ENCODE peak calls at places on chromosome 2, in seven cellular contexts. One of them, this sample, is unnamed.

GRCh38 chr2:217959723-217960122 is 43.1 kb downstream of the TNS1 start:
- DNase-seq in HepG2: no peak
- DNase-seq in HEK293T: no peak
- DNase-seq in GM12878: no peak
- DNase-seq in WTC11: no peak
- DNase-seq in K562: no peak
- DNase-seq in HCT116: no peak
- DNase-seq in this sample: no peak

GRCh38 chr2:129404000-129404700 is 575.3 kb upstream of the RAB6C start:
- DNase-seq in WTC11: no peak
- DNase-seq in GM12878: no peak
- DNase-seq in HepG2: no peak
- DNase-seq in HCT116: no peak
- DNase-seq in K562: no peak
- DNase-seq in HEK293T: no peak
- DNase-seq in this sample: no peak

GRCh38 chr2:72931280-72931910 is 14.1 kb downstream of the EMX1 start:
- DNase-seq in GM12878: no peak
- DNase-seq in HepG2: no peak
- DNase-seq in WTC11: peak
- DNase-seq in K562: no peak
- DNase-seq in HCT116: no peak
- DNase-seq in HEK293T: no peak
- DNase-seq in this sample: no peak

GRCh38 chr2:88919087-88919738 is 227.7 kb downstream of the RPIA start:
- DNase-seq in K562: peak
- DNase-seq in WTC11: no peak
- DNase-seq in HEK293T: peak
- DNase-seq in GM12878: no peak
- DNase-seq in HepG2: peak
- DNase-seq in HCT116: no peak
- DNase-seq in this sample: no peak

GRCh38 chr2:42865884-42866861 is 73.8 kb upstream of the HAAO start:
- DNase-seq in HEK293T: no peak
- DNase-seq in HepG2: no peak
- DNase-seq in HCT116: no peak
- DNase-seq in K562: no peak
- DNase-seq in WTC11: no peak
- DNase-seq in GM12878: no peak
- DNase-seq in this sample: no peak

GRCh38 chr2:44083054-44083453 is 85.6 kb upstream of the PPM1B start:
- DNase-seq in WTC11: no peak
- DNase-seq in K562: no peak
- DNase-seq in HEK293T: no peak
- DNase-seq in HepG2: no peak
- DNase-seq in HCT116: no peak
- DNase-seq in GM12878: no peak
- DNase-seq in this sample: no peak

GRCh38 chr2:46806526-46806925 is 109.1 kb downstream of the MCFD2 start:
- DNase-seq in WTC11: no peak
- DNase-seq in HepG2: no peak
- DNase-seq in GM12878: no peak
- DNase-seq in HCT116: no peak
- DNase-seq in K562: no peak
- DNase-seq in HEK293T: no peak
- DNase-seq in this sample: no peak

GRCh38 chr2:43332653-43333052 is 106.2 kb upstream of the ZFP36L2 start:
- DNase-seq in K562: no peak
- DNase-seq in HEK293T: no peak
- DNase-seq in HCT116: no peak
- DNase-seq in HepG2: peak
- DNase-seq in WTC11: no peak
- DNase-seq in GM12878: no peak
- DNase-seq in this sample: no peak

GRCh38 chr2:95265182-95265581 is 9.1 kb upstream of the PROM2 start:
- DNase-seq in K562: no peak
- DNase-seq in GM12878: no peak
- DNase-seq in HCT116: no peak
- DNase-seq in WTC11: no peak
- DNase-seq in HEK293T: no peak
- DNase-seq in HepG2: no peak
- DNase-seq in this sample: no peak

GRCh38 chr2:128452536-128453530 is 134.2 kb upstream of the HS6ST1 start:
- DNase-seq in K562: no peak
- DNase-seq in GM12878: no peak
- DNase-seq in HEK293T: no peak
- DNase-seq in HCT116: no peak
- DNase-seq in HepG2: no peak
- DNase-seq in WTC11: no peak
- DNase-seq in this sample: no peak

GRCh38 chr2:108585446-108585845 is 51.2 kb downstream of the LIMS1 start:
- DNase-seq in WTC11: no peak
- DNase-seq in HepG2: no peak
- DNase-seq in K562: no peak
- DNase-seq in HCT116: no peak
- DNase-seq in HEK293T: no peak
- DNase-seq in GM12878: no peak
- DNase-seq in this sample: no peak

GRCh38 chr2:229622495-229623355 is 91.6 kb downstream of the DNER start:
- DNase-seq in HCT116: no peak
- DNase-seq in HEK293T: no peak
- DNase-seq in HepG2: no peak
- DNase-seq in GM12878: no peak
- DNase-seq in WTC11: no peak
- DNase-seq in K562: no peak
- DNase-seq in this sample: no peak

GRCh38 chr2:45891719-45892118 is 240.2 kb downstream of the PRKCE start:
- DNase-seq in HCT116: no peak
- DNase-seq in HepG2: no peak
- DNase-seq in HEK293T: no peak
- DNase-seq in WTC11: no peak
- DNase-seq in K562: no peak
- DNase-seq in GM12878: no peak
- DNase-seq in this sample: no peak

GRCh38 chr2:122136071-122136470 is 380.6 kb downstream of the TSN start:
- DNase-seq in HEK293T: peak
- DNase-seq in GM12878: no peak
- DNase-seq in HepG2: peak
- DNase-seq in HCT116: peak
- DNase-seq in K562: peak
- DNase-seq in WTC11: peak
- DNase-seq in this sample: peak

GRCh38 chr2:82254728-82255127 is 1950.2 kb upstream of the LRRTM1 start:
- DNase-seq in HepG2: no peak
- DNase-seq in HEK293T: no peak
- DNase-seq in WTC11: no peak
- DNase-seq in HCT116: no peak
- DNase-seq in K562: no peak
- DNase-seq in GM12878: no peak
- DNase-seq in this sample: no peak

DNA sequence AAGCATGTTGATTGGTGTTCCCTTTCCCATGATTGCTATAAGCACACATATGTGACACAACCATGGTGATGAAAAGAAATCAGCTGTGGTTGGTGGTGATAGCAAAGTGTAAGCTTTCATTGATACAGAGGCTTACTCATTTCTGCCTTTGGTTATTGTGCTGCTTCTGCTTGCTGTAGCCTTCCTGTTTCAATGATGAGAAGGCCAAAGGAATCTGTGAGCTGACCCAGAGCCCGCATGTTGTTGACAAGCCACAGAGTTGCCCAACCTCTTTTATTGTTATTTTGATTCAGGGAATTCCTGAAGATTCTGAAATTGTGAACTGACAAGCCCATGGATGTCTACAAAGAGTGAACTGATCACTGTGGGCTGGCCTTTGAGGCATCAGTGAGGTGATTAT is 164.4 kb downstream of the TMEFF2 start:
- DNase-seq in HEK293T: no peak
- DNase-seq in HepG2: no peak
- DNase-seq in WTC11: no peak
- DNase-seq in GM12878: no peak
- DNase-seq in HCT116: no peak
- DNase-seq in K562: no peak
- DNase-seq in this sample: no peak
- TF ChIP-seq SP1 in HEK293T: no peak
- TF ChIP-seq SP1 in HepG2: no peak
- TF ChIP-seq SP1 in WTC11: no peak
- TF ChIP-seq SP1 in GM12878: no peak
- TF ChIP-seq SP1 in HCT116: no peak
- TF ChIP-seq SP1 in K562: no peak
- TF ChIP-seq SP1 in this sample: no peak

GRCh38 chr2:17816396-17817245 is at the start of gene MSGN1:
- DNase-seq in K562: no peak
- DNase-seq in HEK293T: no peak
- DNase-seq in GM12878: no peak
- DNase-seq in WTC11: no peak
- DNase-seq in HepG2: no peak
- DNase-seq in HCT116: no peak
- DNase-seq in this sample: no peak

GRCh38 chr2:17813742-17814458 is 2.4 kb upstream of the MSGN1 start:
- DNase-seq in WTC11: no peak
- DNase-seq in HEK293T: no peak
- DNase-seq in HCT116: no peak
- DNase-seq in GM12878: peak
- DNase-seq in HepG2: no peak
- DNase-seq in K562: no peak
- DNase-seq in this sample: no peak

GRCh38 chr2:17814601-17815000 is 1.7 kb upstream of the MSGN1 start:
- DNase-seq in HEK293T: no peak
- DNase-seq in HCT116: no peak
- DNase-seq in GM12878: no peak
- DNase-seq in WTC11: no peak
- DNase-seq in K562: no peak
- DNase-seq in HepG2: no peak
- DNase-seq in this sample: no peak

GRCh38 chr2:17815466-17816184 is 635 bp upstream of the MSGN1 start:
- DNase-seq in HepG2: no peak
- DNase-seq in WTC11: no peak
- DNase-seq in HEK293T: no peak
- DNase-seq in K562: no peak
- DNase-seq in HCT116: no peak
- DNase-seq in GM12878: no peak
- DNase-seq in this sample: no peak

GRCh38 chr2:17813015-17813741 is 3.1 kb upstream of the MSGN1 start:
- DNase-seq in HepG2: no peak
- DNase-seq in WTC11: no peak
- DNase-seq in HEK293T: no peak
- DNase-seq in K562: no peak
- DNase-seq in HCT116: no peak
- DNase-seq in GM12878: no peak
- DNase-seq in this sample: no peak
- TF ChIP-seq SP1 in HepG2: no peak
- TF ChIP-seq SP1 in WTC11: no peak
- TF ChIP-seq SP1 in HEK293T: no peak
- TF ChIP-seq SP1 in K562: no peak
- TF ChIP-seq SP1 in HCT116: no peak
- TF ChIP-seq SP1 in GM12878: no peak
- TF ChIP-seq SP1 in this sample: no peak

DNA sequence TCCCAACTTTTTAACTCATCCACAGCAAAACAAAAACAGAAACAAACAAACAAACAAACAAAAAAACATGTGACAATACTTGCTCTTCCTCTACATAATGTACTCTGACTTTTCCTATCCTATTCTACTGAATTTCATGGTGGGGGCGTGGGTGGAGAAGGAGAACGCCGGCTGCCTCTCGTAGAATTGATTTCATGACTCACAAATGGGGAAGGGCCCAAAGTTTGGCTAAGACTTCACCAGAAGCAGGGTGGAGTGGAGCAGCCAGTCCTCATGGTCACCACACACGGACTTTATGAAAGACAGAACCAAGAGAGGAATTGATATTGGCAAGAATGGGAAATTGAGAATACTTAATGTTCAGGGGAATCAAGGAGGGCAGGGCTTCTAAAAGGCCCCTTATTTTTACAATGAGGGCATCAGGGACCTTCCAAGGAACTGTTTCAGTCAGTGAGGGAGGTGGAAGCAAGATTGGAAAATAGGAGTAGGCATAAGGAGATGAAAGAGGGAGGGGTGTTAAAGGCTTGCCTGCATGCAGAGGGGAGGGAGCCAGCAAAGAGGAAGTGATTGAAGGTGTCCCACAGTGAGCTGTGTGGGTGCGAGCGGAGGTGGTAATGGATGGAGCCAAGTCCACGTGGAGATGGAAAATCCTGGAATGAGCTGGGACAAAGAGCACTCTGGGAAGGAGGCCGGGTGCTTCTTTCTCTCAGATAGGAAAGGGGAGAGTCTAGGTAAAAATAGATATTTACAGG is 27.9 kb downstream of the MARCHF4 start:
- DNase-seq in K562: no peak
- DNase-seq in WTC11: no peak
- DNase-seq in GM12878: no peak
- DNase-seq in HepG2: no peak
- DNase-seq in HCT116: no peak
- DNase-seq in HEK293T: no peak
- DNase-seq in this sample: no peak
- TF ChIP-seq SP1 in K562: no peak
- TF ChIP-seq SP1 in WTC11: no peak
- TF ChIP-seq SP1 in GM12878: no peak
- TF ChIP-seq SP1 in HepG2: no peak
- TF ChIP-seq SP1 in HCT116: no peak
- TF ChIP-seq SP1 in HEK293T: no peak
- TF ChIP-seq SP1 in this sample: no peak

DNA sequence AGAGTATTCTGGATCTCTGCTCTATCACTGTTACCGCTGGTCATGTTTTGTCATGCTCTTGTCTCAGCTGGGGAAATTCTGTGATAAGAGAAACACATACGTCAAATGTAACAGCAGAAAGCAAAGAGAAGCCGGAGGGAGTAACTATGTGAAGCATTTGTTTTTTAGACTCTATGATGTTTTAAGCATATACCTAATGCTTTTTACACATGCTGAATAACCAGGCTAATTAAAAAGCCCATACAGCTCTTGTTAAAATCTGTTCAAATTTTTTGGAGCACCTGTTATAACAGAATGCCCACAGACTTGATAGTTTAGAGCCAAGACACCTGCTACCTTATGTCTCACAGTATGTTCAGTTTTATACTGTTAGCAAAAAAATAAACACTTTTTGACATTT is 92.4 kb upstream of the TANK start:
- DNase-seq in K562: no peak
- DNase-seq in HEK293T: no peak
- DNase-seq in WTC11: no peak
- DNase-seq in HCT116: no peak
- DNase-seq in GM12878: no peak
- DNase-seq in HepG2: no peak
- DNase-seq in this sample: no peak
- TF ChIP-seq SP1 in K562: no peak
- TF ChIP-seq SP1 in HEK293T: no peak
- TF ChIP-seq SP1 in WTC11: no peak
- TF ChIP-seq SP1 in HCT116: no peak
- TF ChIP-seq SP1 in GM12878: no peak
- TF ChIP-seq SP1 in HepG2: no peak
- TF ChIP-seq SP1 in this sample: no peak

GRCh38 chr2:171272039-171272438 is 111.3 kb upstream of the TLK1 start:
- DNase-seq in HepG2: peak
- DNase-seq in HEK293T: no peak
- DNase-seq in GM12878: no peak
- DNase-seq in HCT116: peak
- DNase-seq in K562: peak
- DNase-seq in WTC11: no peak
- DNase-seq in this sample: no peak
- TF ChIP-seq SP1 in HepG2: no peak
- TF ChIP-seq SP1 in HEK293T: no peak
- TF ChIP-seq SP1 in GM12878: no peak
- TF ChIP-seq SP1 in HCT116: peak
- TF ChIP-seq SP1 in K562: no peak
- TF ChIP-seq SP1 in WTC11: no peak
- TF ChIP-seq SP1 in this sample: no peak